ENCODE peak calls at places on chromosomes 1 and 21, in seven cellular contexts. I is CD8-positive, alpha-beta T cell; B is osteoblast; D is WERI-Rb-1; N is uterus; R is ovary; O is IMR-90. J is an unnamed sample. For H3K9me3, the result is how much of the 10 kb centered on the place peaks cover.

GRCh38 chr1:110606784-110607662 is 865 bp upstream of the KCNA2 start:
- DNase-seq in R (no peak), O (no peak), D (peak), N (no peak), B (peak), I (no peak), J (peak)

GRCh38 chr1:173191011-173191410 is 16.1 kb downstream of the TNFSF4 start:
- DNase-seq in D (no peak), I (no peak), O (no peak), B (no peak), N (no peak), R (no peak), J (no peak)

GRCh38 chr1:109567823-109568222 is 19.4 kb downstream of the GNAI3 start:
- DNase-seq in I (no peak), D (no peak), O (no peak), B (no peak), R (no peak), N (no peak), J (no peak)

GRCh38 chr1:184021666-184022198 is 15.8 kb downstream of the COLGALT2 start:
- DNase-seq in D (no peak), O (no peak), N (no peak), R (no peak), I (no peak), B (no peak), J (peak)

GRCh38 chr21:17454315-17455027 is 58.4 kb upstream of the CXADR start:
- DNase-seq in R (peak), O (peak), D (peak), N (peak), B (peak), I (no peak), J (peak)

GRCh38 chr1:234495231-234495990 is 16.4 kb upstream of the TARBP1 start:
- DNase-seq in B (peak), O (peak), I (no peak), N (no peak), D (no peak), R (no peak), J (peak)

GRCh38 chr1:210792703-210793102 is 341.2 kb downstream of the KCNH1 start:
- DNase-seq in R (no peak), B (peak), O (peak), I (no peak), D (no peak), N (no peak), J (peak)

GRCh38 chr1:29706936-29707335 is 470.6 kb downstream of the PTPRU start:
- DNase-seq in D (peak), I (no peak), R (no peak), B (peak), N (no peak), O (peak), J (peak)

GRCh38 chr1:53373246-53373645 is 45.4 kb upstream of the LRP8 start:
- DNase-seq in N (no peak), B (no peak), O (no peak), I (no peak), R (peak), D (peak), J (no peak)

GRCh38 chr1:185559684-185560310 is 174.4 kb upstream of the HMCN1 start:
- DNase-seq in N (no peak), O (peak), D (peak), B (peak), I (peak), R (no peak), J (peak)

GRCh38 chr1:231701306-231701705 is 74.7 kb downstream of the DISC1 start:
- DNase-seq in D (no peak), O (no peak), R (no peak), B (no peak), N (no peak), I (no peak), J (no peak)

GRCh38 chr1:182629674-182630073 is 25.5 kb upstream of the RGS16 start:
- DNase-seq in B (no peak), D (no peak), N (no peak), O (no peak), I (peak), R (no peak), J (no peak)

GRCh38 chr1:52629667-52630066 is 3.3 kb upstream of the SHISAL2A start:
- DNase-seq in I (no peak), O (no peak), D (no peak), R (no peak), N (no peak), B (no peak), J (no peak)

GRCh38 chr1:29590583-29591555 is 354.5 kb downstream of the PTPRU start:
- DNase-seq in I (no peak), R (no peak), B (peak), N (no peak), D (no peak), O (peak), J (peak)

GRCh38 chr1:54010415-54011117 is 7.4 kb downstream of the LDLRAD1 start:
- DNase-seq in I (no peak), B (no peak), N (no peak), R (no peak), O (no peak), D (no peak), J (no peak)

GRCh38 chr1:104460880-104461279 is 711.2 kb downstream of the AMY1C start:
- DNase-seq in N (no peak), D (no peak), R (no peak), I (no peak), O (no peak), B (no peak), J (no peak)

GRCh38 chr1:104467590-104467989 is 717.9 kb downstream of the AMY1C start:
- DNase-seq in D (no peak), O (no peak), R (no peak), N (no peak), B (no peak), I (no peak), J (no peak)

GRCh38 chr1:104466068-104466467 is 716.4 kb downstream of the AMY1C start:
- DNase-seq in R (no peak), I (no peak), D (no peak), O (no peak), N (no peak), B (peak), J (no peak)

GRCh38 chr1:104468282-104468681 is 718.6 kb downstream of the AMY1C start:
- DNase-seq in B (no peak), D (no peak), R (no peak), O (no peak), N (no peak), I (no peak), J (no peak)

GRCh38 chr1:104463126-104463697 is 713.5 kb downstream of the AMY1C start:
- DNase-seq in N (no peak), I (no peak), O (no peak), B (no peak), D (no peak), R (no peak), J (no peak)
- H3K9me3 ChIP-seq in N (under half), I (under half), O (under half), B (under half), D (under half), R (under half), J (under half)

DNA sequence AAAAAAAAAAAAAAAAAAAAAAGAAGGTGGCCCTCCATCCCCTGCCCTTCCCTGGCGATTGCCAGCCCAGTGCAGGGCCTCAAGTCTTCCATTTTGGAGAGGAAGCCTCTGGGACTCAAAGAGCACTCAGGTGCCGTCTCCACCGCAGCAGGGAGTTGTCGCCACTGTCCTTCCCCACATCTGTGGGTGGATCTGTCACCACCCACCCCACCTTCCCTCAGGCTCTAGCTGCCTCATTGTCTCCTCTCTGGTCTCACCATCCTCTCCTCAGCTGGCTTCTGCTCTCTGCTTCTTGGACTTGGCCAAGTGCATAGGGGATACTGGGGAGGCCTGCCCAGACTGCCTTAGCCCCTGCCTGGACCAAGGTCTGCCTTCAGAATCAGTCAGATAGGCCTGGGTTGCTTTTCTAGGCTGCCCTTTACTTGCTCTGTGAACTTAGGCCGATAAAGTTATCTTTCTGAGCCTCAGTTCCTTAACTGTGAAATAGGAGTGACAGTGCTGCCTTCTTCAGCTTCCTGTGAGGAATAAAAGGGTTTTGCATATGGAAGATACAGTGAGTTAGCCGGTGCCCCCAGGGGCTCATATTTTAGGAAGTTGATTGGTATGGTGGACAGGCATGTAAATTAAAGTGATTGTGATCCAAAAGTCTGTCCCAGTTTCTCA is 15.8 kb downstream of the RCC1 start:
- DNase-seq in I (no peak), R (no peak), O (no peak), B (no peak), D (no peak), N (no peak), J (peak)
- H3K27ac ChIP-seq in I (no peak), R (no peak), O (no peak), B (no peak), D (no peak), N (no peak), J (peak)

DNA sequence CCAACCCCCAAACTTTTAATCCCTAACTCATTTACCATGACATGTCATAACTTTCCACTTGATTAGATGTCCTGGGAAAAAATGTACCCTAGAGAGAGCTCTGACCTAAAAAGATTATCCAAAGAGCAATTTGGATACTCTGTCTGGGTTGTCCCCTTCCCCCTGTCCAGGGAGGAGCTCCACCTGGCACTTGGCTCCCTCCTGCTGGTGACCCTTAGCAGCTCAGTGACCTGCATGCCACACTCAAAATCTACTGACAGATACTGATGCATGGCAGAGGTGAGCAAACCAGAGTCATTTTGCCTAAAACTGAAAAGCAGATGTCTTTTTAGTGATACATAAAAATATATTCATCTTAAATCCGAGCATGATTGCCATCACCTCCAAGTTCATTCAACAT is 442.3 kb upstream of the CHRM3 start:
- DNase-seq in R (no peak), N (no peak), D (peak), O (no peak), I (no peak), B (no peak), J (no peak)
- TF ChIP-seq CTCF in R (no peak), N (no peak), D (peak), O (no peak), I (no peak), B (no peak), J (no peak)

GRCh38 chr1:84606977-84607376 is 32.7 kb upstream of the CTBS start:
- DNase-seq in N (no peak), B (no peak), I (no peak), R (no peak), O (no peak), D (no peak), J (no peak)
- H3K9me3 ChIP-seq in N (under half), B (under half), I (under half), R (under half), O (under half), D (under half), J (under half)

GRCh38 chr1:43969746-43970466 is at the start of gene DPH2:
- DNase-seq in I (peak), B (peak), O (peak), D (peak), R (peak), N (peak), J (peak)
- H3K27ac ChIP-seq in I (peak), B (peak), O (peak), D (peak), R (no peak), N (no peak), J (peak)

DNA sequence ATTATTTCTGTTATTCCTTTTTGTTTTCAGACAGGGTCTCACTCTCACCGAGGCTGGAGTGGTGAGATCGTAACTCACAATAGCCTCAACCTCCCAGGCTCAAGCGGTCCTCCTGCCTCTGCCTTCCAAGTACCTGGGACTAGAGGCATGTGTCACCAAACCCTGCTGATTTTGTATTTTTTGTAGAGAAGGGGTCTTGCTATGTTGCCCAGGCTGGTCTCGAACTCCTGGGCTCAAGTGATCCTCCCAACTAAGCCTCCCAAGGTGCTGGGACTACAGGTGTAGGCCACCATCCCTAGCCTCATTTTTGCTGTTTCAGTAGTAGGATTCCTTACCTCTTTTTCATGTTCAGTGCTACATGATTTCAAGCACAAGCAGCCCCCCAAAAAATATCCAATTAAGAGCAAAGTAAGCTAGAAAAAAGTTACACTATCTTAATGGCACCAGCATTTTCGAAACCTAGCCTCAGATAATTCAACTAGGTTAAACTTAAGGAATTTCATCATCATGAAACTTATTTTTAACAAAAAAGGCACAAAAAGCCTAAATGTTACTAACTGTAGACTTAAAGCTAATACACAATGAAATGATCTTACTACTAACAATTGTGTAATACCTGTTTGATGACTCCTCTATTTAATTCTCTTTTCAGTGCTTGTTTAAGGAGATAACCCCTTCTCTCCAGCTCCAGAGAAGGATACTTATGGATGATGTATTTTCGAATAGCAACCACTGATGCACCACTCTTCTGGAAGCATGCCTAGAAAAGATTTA is 16.6 kb downstream of the HP1BP3 start:
- DNase-seq in D (no peak), B (no peak), N (no peak), O (peak), R (no peak), I (no peak), J (no peak)
- TF ChIP-seq CTCF in D (no peak), B (no peak), N (no peak), O (no peak), R (no peak), I (no peak), J (no peak)

DNA sequence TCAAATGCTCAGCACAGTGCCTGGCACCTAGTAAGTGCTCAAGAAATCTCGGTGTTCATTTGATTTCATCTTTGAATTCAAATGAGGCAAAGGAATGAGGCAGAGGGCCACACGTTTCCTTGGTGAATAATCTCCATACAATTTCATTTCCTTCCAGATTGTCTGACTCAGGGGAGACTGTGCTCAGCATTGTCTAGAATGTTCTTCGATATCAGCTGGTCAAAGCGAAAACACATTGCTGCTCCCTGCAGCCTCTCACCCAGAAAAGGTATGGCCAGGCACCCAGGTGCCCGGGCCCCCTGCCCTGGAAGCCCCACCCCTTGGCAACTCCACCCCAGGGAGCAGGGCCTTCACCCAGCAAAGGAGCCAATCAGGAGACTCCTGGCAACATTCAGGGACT is 55.8 kb downstream of the FBXO2 start:
- DNase-seq in B (peak), O (peak), N (no peak), D (no peak), I (no peak), R (no peak), J (no peak)
- H3K9me3 ChIP-seq in B (under half), O (under half), N (under half), D (under half), I (under half), R (under half), J (under half)

DNA sequence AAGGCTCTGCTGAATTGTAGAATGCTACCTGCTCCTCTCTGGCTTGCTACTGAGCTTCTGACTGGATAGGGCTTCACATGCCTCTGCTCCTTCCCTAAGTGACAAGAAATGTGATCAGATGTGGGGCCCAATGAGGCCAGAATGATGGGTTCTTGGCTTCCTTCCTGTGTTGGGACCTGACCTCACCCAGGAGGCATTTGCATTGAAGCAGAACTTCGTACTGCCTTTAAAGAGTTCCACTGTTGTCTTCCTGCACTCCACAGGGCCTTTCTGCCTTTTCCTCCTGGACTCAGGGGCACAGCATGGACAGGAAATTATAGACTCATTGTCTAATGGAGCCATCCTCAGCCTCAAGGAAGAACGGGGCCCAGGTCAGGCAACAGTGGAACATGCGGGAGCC is 14.3 kb downstream of the ZNF670 start:
- DNase-seq in B (no peak), O (no peak), D (no peak), I (no peak), R (no peak), N (no peak), J (no peak)
- H3K27ac ChIP-seq in B (no peak), O (no peak), D (no peak), I (no peak), R (no peak), N (no peak), J (no peak)